ENCODE peak calls at places on chromosomes 12 and 14, in seven cellular contexts. O is ovary; G is CD8-positive, alpha-beta memory T cell; D is heart right ventricle; J is esophagus muscularis mucosa; K is spleen; F is mucosa of descending colon. Z is an unnamed sample. For H3K4me1, the result is how much of the 10 kb centered on the place peaks cover.

GRCh38 chr12:19681007-19681406 is 241.7 kb downstream of the AEBP2 start:
- DNase-seq in K (no peak), D (no peak), J (no peak), G (no peak), O (no peak), F (no peak), Z (no peak)

GRCh38 chr14:36129181-36129580 is 47.3 kb downstream of the PTCSC3 start:
- DNase-seq in G (no peak), O (no peak), J (no peak), F (no peak), D (no peak), K (no peak), Z (no peak)

GRCh38 chr14:59905193-59905592 is 14.8 kb upstream of the LRRC9 start:
- DNase-seq in G (no peak), D (no peak), K (no peak), O (no peak), F (no peak), J (no peak), Z (no peak)

GRCh38 chr12:116537149-116537904 is 21.9 kb upstream of the MAP1LC3B2 start:
- DNase-seq in J (no peak), G (no peak), D (no peak), F (no peak), K (no peak), O (no peak), Z (no peak)

GRCh38 chr14:62409909-62410308 is 635.3 kb downstream of the KCNH5 start:
- DNase-seq in F (no peak), K (no peak), J (no peak), O (no peak), G (no peak), D (no peak), Z (no peak)

GRCh38 chr12:8033153-8034044 is 883 bp downstream of the FOXJ2 start:
- DNase-seq in O (peak), D (peak), J (no peak), F (peak), G (peak), K (peak), Z (peak)

GRCh38 chr14:96916751-96917150 is 119.6 kb downstream of the VRK1 start:
- DNase-seq in G (no peak), D (no peak), J (no peak), F (no peak), K (no peak), O (no peak), Z (no peak)

GRCh38 chr12:79871621-79872020 is 63.3 kb downstream of the PPP1R12A start:
- DNase-seq in G (no peak), O (no peak), F (no peak), D (no peak), J (no peak), K (no peak), Z (no peak)

GRCh38 chr12:115388139-115388538 is 704.2 kb upstream of the TBX3 start:
- DNase-seq in F (no peak), J (no peak), K (no peak), O (no peak), G (no peak), D (no peak), Z (no peak)

GRCh38 chr12:118330421-118331018 is 42.2 kb downstream of the TAOK3 start:
- DNase-seq in F (no peak), J (no peak), K (no peak), D (no peak), G (no peak), O (no peak), Z (no peak)

GRCh38 chr12:102300824-102301461 is 103.3 kb upstream of the PMCH start:
- DNase-seq in K (no peak), G (no peak), F (no peak), D (no peak), O (no peak), J (no peak), Z (no peak)

GRCh38 chr12:2267624-2268477 is 215.1 kb downstream of the CACNA1C start:
- DNase-seq in D (no peak), J (no peak), F (peak), G (no peak), O (peak), K (no peak), Z (no peak)

GRCh38 chr14:63478024-63478423 is 65.2 kb downstream of the PPP2R5E start:
- DNase-seq in J (no peak), O (no peak), F (no peak), K (no peak), D (no peak), G (no peak), Z (no peak)

GRCh38 chr14:101810897-101811620 is 49.5 kb downstream of the PPP2R5C start:
- DNase-seq in K (no peak), F (no peak), J (no peak), O (no peak), D (no peak), G (no peak), Z (no peak)

GRCh38 chr14:100522616-100523021 is 64.6 kb downstream of the BEGAIN start:
- DNase-seq in D (peak), J (peak), G (no peak), K (peak), F (peak), O (no peak), Z (peak)

GRCh38 chr14:74793506-74794155 is 30.5 kb downstream of the YLPM1 start:
- DNase-seq in D (no peak), O (no peak), K (no peak), F (no peak), G (no peak), J (no peak), Z (no peak)

GRCh38 chr12:115726691-115727090 is 550.8 kb downstream of the MED13L start:
- DNase-seq in G (no peak), K (no peak), J (no peak), F (no peak), D (no peak), O (no peak), Z (no peak)

GRCh38 chr12:60072911-60073310 is 477.1 kb downstream of the SLC16A7 start:
- DNase-seq in O (no peak), K (no peak), D (no peak), F (no peak), G (no peak), J (no peak), Z (no peak)

GRCh38 chr12:91250273-91250672 is 67.7 kb upstream of the DCN start:
- DNase-seq in O (no peak), J (no peak), D (no peak), G (no peak), F (no peak), K (no peak), Z (no peak)

GRCh38 chr12:80268924-80269749 is 169.8 kb downstream of the OTOGL start:
- DNase-seq in J (no peak), F (no peak), D (no peak), O (no peak), K (no peak), G (no peak), Z (no peak)

GRCh38 chr14:77603654-77604270 is 12.7 kb downstream of the SPTLC2 start:
- DNase-seq in K (no peak), G (no peak), J (no peak), O (no peak), D (no peak), F (peak), Z (peak)

GRCh38 chr12:3700861-3701260 is 52.0 kb downstream of the CRACR2A start:
- DNase-seq in J (no peak), K (no peak), D (no peak), G (no peak), F (no peak), O (no peak), Z (no peak)

GRCh38 chr12:68880660-68881325 is 52.2 kb downstream of the CPM start:
- DNase-seq in O (no peak), J (no peak), D (no peak), G (no peak), K (no peak), F (no peak), Z (peak)

GRCh38 chr12:65074932-65075331 is 46.2 kb downstream of the WIF1 start:
- DNase-seq in G (no peak), F (no peak), K (no peak), J (no peak), D (no peak), O (no peak), Z (no peak)

DNA sequence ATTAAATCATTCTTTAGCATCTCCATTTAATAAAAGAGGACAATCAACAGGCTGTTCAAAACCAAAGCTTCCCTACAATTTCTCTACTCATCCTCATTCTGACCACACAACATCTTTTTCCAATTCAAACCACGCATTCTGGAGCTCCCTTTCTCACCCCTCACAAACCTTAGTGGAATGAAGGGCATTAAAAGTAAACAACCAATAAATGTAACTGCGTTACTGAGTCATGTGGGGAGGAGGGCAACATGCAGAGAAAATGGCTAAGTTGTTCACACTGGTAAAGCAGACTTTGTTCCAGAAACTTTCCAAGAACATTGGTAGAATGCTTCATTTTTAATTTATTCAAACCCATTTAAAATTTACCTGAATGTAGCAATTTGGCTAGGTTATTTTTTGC is 19.6 kb downstream of the SOX5 start:
- DNase-seq in F (no peak), D (no peak), O (no peak), G (no peak), J (no peak), K (no peak), Z (no peak)
- H3K4me1 ChIP-seq in F (under half), D (under half), O (under half), G (under half), J (under half), K (under half), Z (under half)

DNA sequence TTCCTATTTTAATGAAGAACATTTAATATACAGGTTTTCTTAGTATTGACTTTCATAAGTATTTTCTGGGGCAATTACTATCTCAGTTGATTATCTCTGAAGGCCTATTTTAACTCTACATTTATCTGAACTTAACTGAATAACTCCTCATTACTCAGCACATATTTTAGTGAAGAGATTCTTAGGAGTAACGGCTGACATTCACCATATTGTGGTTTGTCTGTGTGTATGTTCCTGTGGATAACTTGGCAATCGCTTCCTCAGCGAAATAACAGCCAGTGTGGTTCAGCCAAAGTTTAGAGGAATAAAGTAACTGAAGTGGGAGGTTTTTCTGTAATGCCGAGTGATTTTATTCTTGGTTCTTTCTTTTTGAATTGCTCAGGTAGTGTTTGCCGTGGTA is 168.0 kb downstream of the RAD51B start:
- DNase-seq in J (no peak), D (peak), K (no peak), F (no peak), O (no peak), G (no peak), Z (no peak)
- H3K4me1 ChIP-seq in J (under half), D (under half), K (under half), F (under half), O (under half), G (under half), Z (under half)

GRCh38 chr12:27785882-27786570 is 6.0 kb upstream of the MANSC4 start:
- DNase-seq in J (no peak), D (no peak), F (no peak), O (no peak), K (no peak), G (no peak), Z (no peak)
- H3K4me1 ChIP-seq in J (half or more), D (under half), F (under half), O (under half), K (under half), G (under half), Z (under half)

GRCh38 chr12:109759595-109759994 is 46.0 kb downstream of the FAM222A start:
- DNase-seq in K (peak), O (no peak), D (no peak), G (no peak), F (peak), J (no peak), Z (peak)

GRCh38 chr12:109759076-109759420 is 45.4 kb downstream of the FAM222A start:
- DNase-seq in G (no peak), J (no peak), O (peak), K (no peak), D (no peak), F (peak), Z (peak)

GRCh38 chr12:109758406-109759075 is 44.9 kb downstream of the FAM222A start:
- DNase-seq in D (no peak), G (no peak), F (no peak), J (no peak), K (no peak), O (peak), Z (peak)

GRCh38 chr12:109756457-109756856 is 42.8 kb downstream of the FAM222A start:
- DNase-seq in J (no peak), F (no peak), G (no peak), O (no peak), K (no peak), D (no peak), Z (no peak)

DNA sequence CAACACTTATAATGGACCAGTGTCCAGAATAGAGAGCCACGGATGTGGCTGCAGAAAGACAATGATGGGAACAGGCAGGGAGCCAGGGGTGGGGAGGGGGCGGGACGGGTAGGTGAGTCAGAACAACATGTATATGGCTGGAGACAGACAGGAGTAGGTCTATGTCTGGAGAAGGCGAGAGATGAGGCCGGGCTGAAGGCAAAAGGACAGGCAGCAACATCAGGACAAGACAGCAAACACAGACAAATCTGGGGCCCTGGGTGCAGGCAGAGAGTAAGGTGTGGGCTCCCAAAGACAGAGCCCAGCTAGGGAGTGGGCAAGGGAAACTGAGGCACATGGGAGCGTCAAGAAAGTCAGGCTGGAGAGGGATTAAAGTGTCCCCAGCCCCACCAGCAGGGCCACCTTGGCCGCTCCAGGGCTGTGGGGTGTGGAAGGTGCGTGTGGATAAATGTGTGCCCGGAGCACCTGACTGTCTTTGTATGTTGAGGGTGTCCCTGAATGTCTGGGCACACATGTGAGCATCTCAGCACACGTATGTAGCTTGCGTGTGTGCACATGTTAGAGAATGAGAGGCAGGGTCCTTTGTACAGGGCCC is 44.1 kb downstream of the FAM222A start:
- DNase-seq in G (no peak), D (no peak), K (no peak), O (peak), J (no peak), F (no peak), Z (no peak)
- H3K4me1 ChIP-seq in G (under half), D (under half), K (under half), O (under half), J (under half), F (under half), Z (under half)

DNA sequence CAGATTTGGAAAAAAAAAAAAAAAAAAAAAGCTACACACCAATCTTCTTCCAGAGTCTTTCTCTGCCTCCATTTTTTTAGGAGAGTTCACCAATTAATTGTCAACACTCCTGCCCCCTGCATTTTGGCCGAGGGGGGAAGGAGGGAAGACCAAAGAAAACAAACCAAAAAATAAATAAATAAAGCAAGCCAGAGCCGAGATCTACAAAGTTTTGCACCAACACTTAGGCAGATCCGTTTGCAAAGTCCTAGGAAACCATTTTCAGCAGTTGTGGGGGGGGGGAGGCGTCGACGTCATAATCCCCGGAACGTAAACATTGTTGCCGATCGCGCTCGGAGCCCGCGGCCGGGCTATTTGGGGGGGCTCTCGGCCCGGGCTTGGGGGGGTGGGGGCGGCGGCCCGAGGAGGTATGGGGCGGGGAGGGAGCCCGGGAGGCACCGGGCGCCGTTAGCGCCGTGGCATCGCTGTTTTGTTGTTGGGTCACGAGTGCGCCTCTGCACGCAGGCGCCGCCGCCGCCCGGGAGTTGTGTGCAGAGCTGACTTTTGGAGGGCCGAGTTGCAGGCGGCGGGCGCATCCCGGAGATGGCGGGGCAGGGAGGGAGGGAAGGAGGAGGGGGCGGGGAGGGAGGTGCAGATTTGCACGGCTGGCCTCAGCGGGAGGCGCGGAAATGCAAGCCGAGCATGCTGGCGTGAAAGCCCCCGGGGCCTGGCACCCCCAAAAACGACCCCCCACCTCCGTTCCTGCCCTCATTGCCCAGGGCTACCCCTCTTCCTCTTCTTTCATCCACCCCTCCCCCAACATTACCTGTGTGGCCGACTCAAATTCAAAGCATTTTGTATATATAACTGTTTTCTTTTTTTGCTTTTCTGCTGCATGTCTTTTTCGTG is 598 bp downstream of the KDM2B start:
- DNase-seq in J (peak), G (peak), F (peak), D (peak), K (peak), O (peak), Z (peak)
- H3K4me1 ChIP-seq in J (half or more), G (under half), F (under half), D (under half), K (under half), O (under half), Z (half or more)

GRCh38 chr12:132160671-132161045 is 16.4 kb downstream of the NOC4L start:
- DNase-seq in D (no peak), O (no peak), F (peak), G (no peak), J (no peak), K (peak), Z (no peak)

GRCh38 chr12:132158677-132159554 is 14.7 kb downstream of the NOC4L start:
- DNase-seq in K (peak), F (peak), G (no peak), O (no peak), J (no peak), D (no peak), Z (no peak)

GRCh38 chr12:132161046-132161781 is 17.0 kb downstream of the NOC4L start:
- DNase-seq in D (no peak), K (peak), J (no peak), O (no peak), F (no peak), G (no peak), Z (no peak)

GRCh38 chr12:132159555-132160003 is 15.3 kb downstream of the NOC4L start:
- DNase-seq in J (no peak), G (no peak), K (peak), D (no peak), F (no peak), O (no peak), Z (no peak)

DNA sequence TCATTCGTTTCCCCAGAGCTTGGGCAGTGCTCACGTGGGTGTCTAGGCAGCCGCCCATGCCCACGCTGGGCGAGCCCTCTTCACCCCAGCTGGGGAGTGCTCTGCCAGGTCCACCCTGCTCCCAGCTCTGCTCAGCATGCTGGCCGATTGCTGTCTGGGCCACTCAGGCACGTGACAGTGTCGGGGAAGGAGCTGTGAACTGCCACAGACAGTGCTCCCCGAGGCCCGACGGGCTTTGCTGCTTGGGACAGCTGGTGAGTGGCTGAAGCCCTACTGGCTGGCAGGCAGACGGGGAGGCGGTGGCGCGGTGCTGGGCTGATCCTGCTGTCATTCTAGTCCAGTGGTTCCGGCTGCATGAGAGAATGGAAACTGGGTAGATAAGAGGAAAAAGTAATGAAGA is 15.8 kb downstream of the NOC4L start:
- DNase-seq in G (no peak), F (no peak), J (no peak), K (peak), D (no peak), O (no peak), Z (no peak)
- H3K4me1 ChIP-seq in G (under half), F (under half), J (under half), K (under half), D (under half), O (under half), Z (under half)

DNA sequence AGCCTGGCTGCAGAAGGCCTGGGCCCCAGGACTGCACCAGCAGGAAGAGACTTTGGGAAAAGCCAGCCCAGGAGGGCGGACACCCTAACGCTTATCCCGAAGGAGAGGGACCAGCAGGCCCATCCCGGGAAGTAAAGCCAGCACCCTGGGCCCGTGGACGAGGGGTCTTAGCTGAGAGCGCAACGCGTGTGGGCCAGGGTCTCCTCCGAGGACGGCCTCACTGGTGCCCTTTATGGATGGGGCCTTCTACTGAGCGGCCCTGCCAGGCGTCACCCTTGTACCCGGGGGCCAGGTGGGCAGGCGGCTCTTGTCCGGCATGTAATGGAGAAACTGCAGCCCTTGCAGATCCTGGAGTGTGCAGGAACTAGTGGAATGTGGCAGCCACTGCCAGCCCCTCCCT is 14.1 kb downstream of the TEDC1 start:
- DNase-seq in J (no peak), F (peak), G (no peak), K (no peak), O (no peak), D (no peak), Z (no peak)
- H3K4me1 ChIP-seq in J (under half), F (under half), G (under half), K (under half), O (under half), D (under half), Z (under half)